ENCODE peak calls at places on chromosomes 4 and X, in six cellular contexts. One of them, this sample, is unnamed.

GRCh38 chr4:176307591-176307920 is 12.2 kb upstream of the SPCS3 start:
- DNase-seq in CD8-positive, alpha-beta T cell: no peak
- DNase-seq in transverse colon: no peak
- DNase-seq in epithelial cell of esophagus: no peak
- DNase-seq in fibroblast of pulmonary artery: no peak
- DNase-seq in GM06990: no peak
- DNase-seq in this sample: no peak

GRCh38 chr4:56728512-56728911 is 47.4 kb upstream of the HOPX start:
- DNase-seq in CD8-positive, alpha-beta T cell: no peak
- DNase-seq in transverse colon: peak
- DNase-seq in epithelial cell of esophagus: peak
- DNase-seq in fibroblast of pulmonary artery: peak
- DNase-seq in GM06990: no peak
- DNase-seq in this sample: peak

GRCh38 chrX:10549280-10549679 is 71.1 kb downstream of the MID1 start:
- DNase-seq in CD8-positive, alpha-beta T cell: no peak
- DNase-seq in transverse colon: peak
- DNase-seq in epithelial cell of esophagus: peak
- DNase-seq in fibroblast of pulmonary artery: no peak
- DNase-seq in GM06990: no peak
- DNase-seq in this sample: no peak

GRCh38 chrX:70030242-70030823 is 19.4 kb downstream of the AWAT2 start:
- DNase-seq in CD8-positive, alpha-beta T cell: peak
- DNase-seq in transverse colon: peak
- DNase-seq in epithelial cell of esophagus: peak
- DNase-seq in fibroblast of pulmonary artery: peak
- DNase-seq in GM06990: no peak
- DNase-seq in this sample: peak

GRCh38 chrX:148501121-148502066 is 977 bp downstream of the AFF2 start:
- DNase-seq in CD8-positive, alpha-beta T cell: peak
- DNase-seq in transverse colon: no peak
- DNase-seq in epithelial cell of esophagus: peak
- DNase-seq in fibroblast of pulmonary artery: no peak
- DNase-seq in GM06990: peak
- DNase-seq in this sample: no peak

GRCh38 chr4:8306511-8307021 is 37.0 kb downstream of the HTRA3 start:
- DNase-seq in CD8-positive, alpha-beta T cell: no peak
- DNase-seq in transverse colon: peak
- DNase-seq in epithelial cell of esophagus: no peak
- DNase-seq in fibroblast of pulmonary artery: peak
- DNase-seq in GM06990: no peak
- DNase-seq in this sample: no peak

GRCh38 chrX:18725316-18725943 is 18.0 kb downstream of the PPEF1 start:
- DNase-seq in CD8-positive, alpha-beta T cell: no peak
- DNase-seq in transverse colon: no peak
- DNase-seq in epithelial cell of esophagus: no peak
- DNase-seq in fibroblast of pulmonary artery: no peak
- DNase-seq in GM06990: no peak
- DNase-seq in this sample: no peak

GRCh38 chrX:17525762-17526555 is 151.0 kb downstream of the NHS start:
- DNase-seq in CD8-positive, alpha-beta T cell: no peak
- DNase-seq in transverse colon: no peak
- DNase-seq in epithelial cell of esophagus: no peak
- DNase-seq in fibroblast of pulmonary artery: no peak
- DNase-seq in GM06990: no peak
- DNase-seq in this sample: no peak

GRCh38 chr4:168374772-168375523 is 56.4 kb upstream of the DDX60 start:
- DNase-seq in CD8-positive, alpha-beta T cell: no peak
- DNase-seq in transverse colon: no peak
- DNase-seq in epithelial cell of esophagus: no peak
- DNase-seq in fibroblast of pulmonary artery: no peak
- DNase-seq in GM06990: no peak
- DNase-seq in this sample: no peak

GRCh38 chr4:84237008-84237407 is 262.1 kb downstream of the NKX6-1 start:
- DNase-seq in CD8-positive, alpha-beta T cell: no peak
- DNase-seq in transverse colon: no peak
- DNase-seq in epithelial cell of esophagus: peak
- DNase-seq in fibroblast of pulmonary artery: no peak
- DNase-seq in GM06990: no peak
- DNase-seq in this sample: no peak

GRCh38 chrX:2608638-2609430 is 82.3 kb upstream of the CD99 start:
- DNase-seq in CD8-positive, alpha-beta T cell: peak
- DNase-seq in transverse colon: peak
- DNase-seq in epithelial cell of esophagus: peak
- DNase-seq in fibroblast of pulmonary artery: peak
- DNase-seq in GM06990: peak
- DNase-seq in this sample: peak

GRCh38 chr4:147793569-147793968 is 61.7 kb downstream of the ARHGAP10 start:
- DNase-seq in CD8-positive, alpha-beta T cell: no peak
- DNase-seq in transverse colon: no peak
- DNase-seq in epithelial cell of esophagus: peak
- DNase-seq in fibroblast of pulmonary artery: no peak
- DNase-seq in GM06990: no peak
- DNase-seq in this sample: no peak

GRCh38 chrX:47584714-47585113 is 2.5 kb downstream of the TIMP1 start:
- DNase-seq in CD8-positive, alpha-beta T cell: no peak
- DNase-seq in transverse colon: no peak
- DNase-seq in epithelial cell of esophagus: no peak
- DNase-seq in fibroblast of pulmonary artery: peak
- DNase-seq in GM06990: no peak
- DNase-seq in this sample: peak

GRCh38 chr4:113537183-113537977 is 224.2 kb downstream of the CAMK2D start:
- DNase-seq in CD8-positive, alpha-beta T cell: no peak
- DNase-seq in transverse colon: no peak
- DNase-seq in epithelial cell of esophagus: no peak
- DNase-seq in fibroblast of pulmonary artery: no peak
- DNase-seq in GM06990: no peak
- DNase-seq in this sample: peak

GRCh38 chrX:10945463-10945862 is 165.7 kb upstream of the HCCS start:
- DNase-seq in CD8-positive, alpha-beta T cell: no peak
- DNase-seq in transverse colon: no peak
- DNase-seq in epithelial cell of esophagus: peak
- DNase-seq in fibroblast of pulmonary artery: no peak
- DNase-seq in GM06990: no peak
- DNase-seq in this sample: no peak

GRCh38 chr4:133151301-133151680 is 2.2 kb downstream of the PCDH10 start:
- DNase-seq in CD8-positive, alpha-beta T cell: no peak
- DNase-seq in transverse colon: no peak
- DNase-seq in epithelial cell of esophagus: peak
- DNase-seq in fibroblast of pulmonary artery: peak
- DNase-seq in GM06990: no peak
- DNase-seq in this sample: no peak

GRCh38 chr4:100422911-100423310 is 94.9 kb downstream of the EMCN start:
- DNase-seq in CD8-positive, alpha-beta T cell: no peak
- DNase-seq in transverse colon: no peak
- DNase-seq in epithelial cell of esophagus: no peak
- DNase-seq in fibroblast of pulmonary artery: peak
- DNase-seq in GM06990: no peak
- DNase-seq in this sample: peak

GRCh38 chrX:72536542-72536941 is 36.1 kb downstream of the HDAC8 start:
- DNase-seq in CD8-positive, alpha-beta T cell: no peak
- DNase-seq in transverse colon: no peak
- DNase-seq in epithelial cell of esophagus: no peak
- DNase-seq in fibroblast of pulmonary artery: no peak
- DNase-seq in GM06990: no peak
- DNase-seq in this sample: no peak

GRCh38 chr4:53576676-53577372 is 14.5 kb downstream of the LNX1 start:
- DNase-seq in CD8-positive, alpha-beta T cell: no peak
- DNase-seq in transverse colon: no peak
- DNase-seq in epithelial cell of esophagus: no peak
- DNase-seq in fibroblast of pulmonary artery: peak
- DNase-seq in GM06990: no peak
- DNase-seq in this sample: peak

GRCh38 chrX:47264507-47265173 is 31.8 kb downstream of the USP11 start:
- DNase-seq in CD8-positive, alpha-beta T cell: no peak
- DNase-seq in transverse colon: no peak
- DNase-seq in epithelial cell of esophagus: peak
- DNase-seq in fibroblast of pulmonary artery: peak
- DNase-seq in GM06990: no peak
- DNase-seq in this sample: peak

GRCh38 chrX:151780621-151781020 is 46.1 kb downstream of the CNGA2 start:
- DNase-seq in CD8-positive, alpha-beta T cell: no peak
- DNase-seq in transverse colon: no peak
- DNase-seq in epithelial cell of esophagus: no peak
- DNase-seq in fibroblast of pulmonary artery: no peak
- DNase-seq in GM06990: no peak
- DNase-seq in this sample: no peak

GRCh38 chr4:116952530-116953108 is 132.8 kb downstream of the TRAM1L1 start:
- DNase-seq in CD8-positive, alpha-beta T cell: no peak
- DNase-seq in transverse colon: no peak
- DNase-seq in epithelial cell of esophagus: no peak
- DNase-seq in fibroblast of pulmonary artery: no peak
- DNase-seq in GM06990: no peak
- DNase-seq in this sample: no peak

GRCh38 chrX:153645921-153646481 is 1.0 kb upstream of the DUSP9 start:
- DNase-seq in CD8-positive, alpha-beta T cell: no peak
- DNase-seq in transverse colon: no peak
- DNase-seq in epithelial cell of esophagus: peak
- DNase-seq in fibroblast of pulmonary artery: no peak
- DNase-seq in GM06990: no peak
- DNase-seq in this sample: no peak

DNA sequence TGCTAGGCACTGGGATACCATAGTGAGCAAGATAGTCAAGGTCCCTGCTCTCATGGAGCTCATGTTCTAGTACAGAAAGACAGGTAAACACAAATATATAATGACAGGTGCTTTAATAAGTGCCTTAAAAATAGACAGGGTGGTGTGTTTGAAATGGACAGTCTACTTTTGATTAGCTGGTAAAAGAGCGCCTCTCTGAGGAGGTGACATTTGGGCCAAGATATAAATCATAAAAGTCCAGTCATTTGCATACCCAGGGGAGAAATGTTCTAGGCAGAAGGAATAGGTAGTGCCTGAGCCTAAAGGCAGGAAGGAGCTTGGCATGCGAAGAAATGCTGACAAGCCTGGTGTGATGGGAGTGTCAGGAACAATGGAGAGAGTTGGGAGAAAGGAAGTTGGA is 83.6 kb downstream of the DNAAF6 start:
- DNase-seq in CD8-positive, alpha-beta T cell: no peak
- DNase-seq in transverse colon: no peak
- DNase-seq in epithelial cell of esophagus: peak
- DNase-seq in fibroblast of pulmonary artery: no peak
- DNase-seq in GM06990: no peak
- DNase-seq in this sample: no peak
- TF ChIP-seq CTCF in CD8-positive, alpha-beta T cell: no peak
- TF ChIP-seq CTCF in transverse colon: no peak
- TF ChIP-seq CTCF in epithelial cell of esophagus: no peak
- TF ChIP-seq CTCF in fibroblast of pulmonary artery: no peak
- TF ChIP-seq CTCF in GM06990: no peak
- TF ChIP-seq CTCF in this sample: no peak

DNA sequence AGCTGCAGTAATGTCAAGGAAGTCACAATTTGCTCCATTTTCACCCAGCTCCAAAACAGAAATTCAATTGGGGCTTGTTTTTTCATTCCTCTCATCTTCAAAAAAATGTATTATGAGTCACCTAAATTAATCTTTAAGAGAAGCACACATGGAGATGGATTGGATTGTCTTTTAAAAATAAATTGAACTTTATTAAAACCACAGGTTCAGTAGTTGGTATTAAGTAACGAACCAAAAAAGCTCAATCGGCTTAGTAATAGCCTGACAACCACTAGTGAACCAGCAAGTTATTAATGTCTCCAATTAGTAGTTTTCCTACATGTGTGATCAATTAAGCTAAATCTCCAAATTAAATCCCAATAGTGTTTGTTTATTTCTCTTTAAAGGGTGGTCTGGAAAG is 283.5 kb upstream of the GIMD1 start:
- DNase-seq in CD8-positive, alpha-beta T cell: no peak
- DNase-seq in transverse colon: no peak
- DNase-seq in epithelial cell of esophagus: no peak
- DNase-seq in fibroblast of pulmonary artery: no peak
- DNase-seq in GM06990: no peak
- DNase-seq in this sample: no peak
- H3K4me3 ChIP-seq in CD8-positive, alpha-beta T cell: no peak
- H3K4me3 ChIP-seq in transverse colon: no peak
- H3K4me3 ChIP-seq in epithelial cell of esophagus: no peak
- H3K4me3 ChIP-seq in fibroblast of pulmonary artery: no peak
- H3K4me3 ChIP-seq in GM06990: no peak
- H3K4me3 ChIP-seq in this sample: no peak

GRCh38 chrX:113743069-113743468 is 840.8 kb upstream of the HTR2C start:
- DNase-seq in CD8-positive, alpha-beta T cell: no peak
- DNase-seq in transverse colon: no peak
- DNase-seq in epithelial cell of esophagus: no peak
- DNase-seq in fibroblast of pulmonary artery: no peak
- DNase-seq in GM06990: no peak
- DNase-seq in this sample: no peak

GRCh38 chrX:113747274-113747973 is 836.5 kb upstream of the HTR2C start:
- DNase-seq in CD8-positive, alpha-beta T cell: no peak
- DNase-seq in transverse colon: no peak
- DNase-seq in epithelial cell of esophagus: no peak
- DNase-seq in fibroblast of pulmonary artery: no peak
- DNase-seq in GM06990: no peak
- DNase-seq in this sample: no peak

GRCh38 chrX:113741744-113742143 is 842.1 kb upstream of the HTR2C start:
- DNase-seq in CD8-positive, alpha-beta T cell: no peak
- DNase-seq in transverse colon: no peak
- DNase-seq in epithelial cell of esophagus: peak
- DNase-seq in fibroblast of pulmonary artery: peak
- DNase-seq in GM06990: no peak
- DNase-seq in this sample: peak
- TF ChIP-seq CTCF in CD8-positive, alpha-beta T cell: no peak
- TF ChIP-seq CTCF in transverse colon: no peak
- TF ChIP-seq CTCF in epithelial cell of esophagus: peak
- TF ChIP-seq CTCF in fibroblast of pulmonary artery: peak
- TF ChIP-seq CTCF in GM06990: peak
- TF ChIP-seq CTCF in this sample: no peak

GRCh38 chr4:142547974-142548373 is 298.1 kb downstream of the INPP4B start:
- DNase-seq in CD8-positive, alpha-beta T cell: no peak
- DNase-seq in transverse colon: no peak
- DNase-seq in epithelial cell of esophagus: peak
- DNase-seq in fibroblast of pulmonary artery: peak
- DNase-seq in GM06990: no peak
- DNase-seq in this sample: peak

GRCh38 chr4:142550955-142551354 is 295.1 kb downstream of the INPP4B start:
- DNase-seq in CD8-positive, alpha-beta T cell: no peak
- DNase-seq in transverse colon: peak
- DNase-seq in epithelial cell of esophagus: no peak
- DNase-seq in fibroblast of pulmonary artery: no peak
- DNase-seq in GM06990: no peak
- DNase-seq in this sample: no peak

GRCh38 chr4:142549726-142550463 is 296.2 kb downstream of the INPP4B start:
- DNase-seq in CD8-positive, alpha-beta T cell: no peak
- DNase-seq in transverse colon: no peak
- DNase-seq in epithelial cell of esophagus: peak
- DNase-seq in fibroblast of pulmonary artery: peak
- DNase-seq in GM06990: no peak
- DNase-seq in this sample: peak

GRCh38 chr4:142548491-142548890 is 297.6 kb downstream of the INPP4B start:
- DNase-seq in CD8-positive, alpha-beta T cell: no peak
- DNase-seq in transverse colon: no peak
- DNase-seq in epithelial cell of esophagus: peak
- DNase-seq in fibroblast of pulmonary artery: no peak
- DNase-seq in GM06990: no peak
- DNase-seq in this sample: no peak

DNA sequence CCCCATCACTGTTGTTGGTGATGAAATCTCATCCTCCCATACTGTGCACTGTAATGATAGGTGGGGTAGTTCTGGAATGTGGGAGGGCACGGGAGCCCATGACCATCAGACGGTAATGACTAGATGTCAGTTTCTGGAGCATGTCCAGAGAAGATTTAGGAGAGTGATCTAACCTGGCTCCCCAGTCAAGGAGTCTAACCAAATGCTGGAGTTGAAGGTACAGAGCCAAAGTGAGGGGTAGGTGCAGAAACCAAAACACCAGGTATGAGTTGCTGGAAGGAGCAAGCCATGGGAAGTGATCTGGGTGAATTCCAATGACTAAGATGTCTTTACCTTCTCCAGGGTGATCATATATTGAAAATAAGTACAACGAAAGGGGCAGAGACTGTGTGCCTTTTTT is 296.9 kb downstream of the INPP4B start:
- DNase-seq in CD8-positive, alpha-beta T cell: no peak
- DNase-seq in transverse colon: no peak
- DNase-seq in epithelial cell of esophagus: peak
- DNase-seq in fibroblast of pulmonary artery: no peak
- DNase-seq in GM06990: no peak
- DNase-seq in this sample: no peak
- H3K4me3 ChIP-seq in CD8-positive, alpha-beta T cell: no peak
- H3K4me3 ChIP-seq in transverse colon: no peak
- H3K4me3 ChIP-seq in epithelial cell of esophagus: no peak
- H3K4me3 ChIP-seq in fibroblast of pulmonary artery: no peak
- H3K4me3 ChIP-seq in GM06990: no peak
- H3K4me3 ChIP-seq in this sample: no peak